ENCODE peak calls at places on chromosomes 7 and 10, in nine cellular contexts. V, C, P, Q, F, Z, E, N and D are unnamed samples.

GRCh38 chr7:101970047-101970585 is 152.7 kb downstream of the CUX1 start:
- DNase-seq in V (no peak), C (no peak), P (no peak), Q (no peak), F (no peak), Z (no peak), E (no peak), N (no peak), D (no peak)

GRCh38 chr10:17607603-17608332 is 9.4 kb downstream of the HACD1 start:
- DNase-seq in V (peak; percentile 42), C (peak; percentile 76), P (peak; percentile 73), Q (no peak), F (no peak), Z (no peak), E (peak; percentile 10), N (peak; percentile 30), D (no peak)

GRCh38 chr10:47207894-47208469 is 92.0 kb upstream of the GDF10 start:
- DNase-seq in V (no peak), C (no peak), P (no peak), Q (no peak), F (no peak), Z (no peak), E (no peak), N (no peak), D (no peak)

GRCh38 chr7:105228555-105228954 is 160.2 kb downstream of the SRPK2 start:
- DNase-seq in V (no peak), C (no peak), P (no peak), Q (no peak), F (no peak), Z (no peak), E (no peak), N (no peak), D (no peak)

GRCh38 chr7:63925626-63926460 is 72.8 kb upstream of the ZNF722 start:
- DNase-seq in V (peak; percentile 96), C (peak; percentile 16), P (peak; percentile 63), Q (peak; percentile 97), F (peak; percentile 94), Z (peak; percentile 80), E (peak; percentile 83), N (peak; percentile 83), D (peak; percentile 60)

GRCh38 chr10:83214178-83214577 is 925.1 kb upstream of the GHITM start:
- DNase-seq in V (no peak), C (no peak), P (no peak), Q (no peak), F (no peak), Z (no peak), E (no peak), N (no peak), D (no peak)

GRCh38 chr10:3220853-3221252 is 48.3 kb upstream of the PITRM1 start:
- DNase-seq in V (no peak), C (peak; percentile 49), P (peak; percentile 86), Q (no peak), F (no peak), Z (no peak), E (no peak), N (no peak), D (no peak)

GRCh38 chr7:151394076-151395035 is 15.5 kb downstream of the WDR86 start:
- DNase-seq in V (no peak), C (no peak), P (no peak), Q (no peak), F (no peak), Z (no peak), E (no peak), N (no peak), D (no peak)

GRCh38 chr10:16843252-16843870 is 26.1 kb upstream of the RSU1 start:
- DNase-seq in V (peak; percentile 17), C (peak; percentile 89), P (peak; percentile 89), Q (no peak), F (no peak), Z (no peak), E (no peak), N (peak; percentile 23), D (no peak)

GRCh38 chr7:29469984-29470557 is 93.6 kb upstream of the PRR15 start:
- DNase-seq in V (no peak), C (no peak), P (no peak), Q (no peak), F (peak; percentile 17), Z (no peak), E (no peak), N (no peak), D (no peak)

GRCh38 chr7:103879411-103879810 is 110.0 kb downstream of the RELN start:
- DNase-seq in V (no peak), C (no peak), P (no peak), Q (no peak), F (no peak), Z (no peak), E (no peak), N (no peak), D (no peak)

GRCh38 chr7:103880201-103880600 is 109.3 kb downstream of the RELN start:
- DNase-seq in V (no peak), C (no peak), P (no peak), Q (no peak), F (no peak), Z (no peak), E (no peak), N (no peak), D (no peak)

DNA sequence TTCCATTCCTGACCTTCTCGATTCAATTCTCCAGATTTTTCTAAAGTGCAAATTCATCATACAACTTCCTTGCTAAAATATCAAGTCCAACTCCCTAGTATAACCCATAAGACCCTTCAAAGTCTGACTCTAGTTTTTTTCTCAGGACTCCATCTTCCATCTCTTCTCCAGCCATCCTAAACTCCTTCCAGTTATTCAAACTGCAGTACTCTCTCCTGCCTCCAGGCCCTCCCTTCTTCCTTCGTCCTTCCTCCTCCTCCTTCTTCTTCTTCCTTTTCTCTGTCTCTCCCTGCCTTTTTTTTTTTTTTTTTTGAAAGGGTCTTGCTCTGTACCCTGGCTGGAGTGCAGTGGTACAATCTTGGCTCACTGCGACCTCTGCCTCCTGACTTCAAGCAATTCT is 111.9 kb downstream of the RELN start:
- DNase-seq in V (no peak), C (no peak), P (no peak), Q (no peak), F (no peak), Z (no peak), E (no peak), N (no peak), D (no peak)
- TF ChIP-seq CTCF in V (no peak), C (no peak), P (peak; percentile 10), Q (no peak), F (no peak), Z (no peak), E (no peak), N (no peak), D (no peak)

GRCh38 chr7:44847509-44847919 is 373 bp downstream of the H2AZ2 start:
- DNase-seq in V (peak; percentile 87), C (peak; percentile 88), P (peak; percentile 78), Q (peak; percentile 92), F (peak; percentile 90), Z (peak; percentile 85), E (peak; percentile 80), N (peak; percentile 73), D (peak; percentile 74)
- TF ChIP-seq CTCF in V (peak; percentile 87), C (peak; percentile 52), P (no peak), Q (peak; percentile 95), F (peak; percentile 72), Z (peak; percentile 72), E (peak; percentile 68), N (peak; percentile 99), D (peak; percentile 22)

DNA sequence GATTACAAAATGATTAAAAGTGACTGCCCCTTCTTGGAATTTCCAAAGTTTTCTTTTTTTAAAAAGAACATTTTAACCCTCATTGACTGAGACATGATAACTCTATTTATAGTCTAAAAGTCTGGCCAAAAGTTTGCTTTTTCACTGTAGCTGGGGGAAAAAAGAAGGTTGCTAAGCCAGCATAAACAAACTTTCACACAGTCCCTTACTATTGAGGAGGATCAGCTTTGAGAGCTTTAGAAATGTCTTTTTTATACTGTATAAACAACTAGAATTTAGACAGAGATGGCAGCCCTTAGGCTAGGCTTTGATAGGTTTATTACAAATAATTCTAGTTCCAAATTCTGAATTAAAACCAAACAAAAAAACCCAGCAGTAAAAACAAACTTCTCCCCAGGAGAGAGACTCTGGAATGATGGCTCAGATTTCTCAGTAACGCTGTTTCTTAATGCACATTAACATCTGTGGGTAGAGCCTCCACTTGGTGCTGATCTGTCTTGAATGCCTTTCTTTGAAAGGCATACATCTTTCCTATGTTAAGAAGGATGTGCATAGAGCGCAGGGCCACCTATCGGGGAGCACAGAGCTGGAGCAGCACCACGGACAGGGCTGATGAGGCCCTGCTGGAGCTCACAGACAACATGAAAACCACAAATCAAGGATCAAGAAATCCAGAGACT is 100.9 kb upstream of the PDLIM1 start:
- DNase-seq in V (no peak), C (peak; percentile 63), P (peak; percentile 39), Q (no peak), F (no peak), Z (no peak), E (no peak), N (no peak), D (no peak)
- TF ChIP-seq CTCF in V (no peak), C (peak; percentile 38), P (peak; percentile 15), Q (no peak), F (no peak), Z (no peak), E (no peak), N (no peak), D (no peak)

GRCh38 chr7:25669954-25670841 is 441.9 kb upstream of the NPVF start:
- DNase-seq in V (no peak), C (peak; percentile 3), P (peak; percentile 18), Q (peak; percentile 57), F (no peak), Z (no peak), E (no peak), N (peak; percentile 72), D (no peak)

GRCh38 chr7:25669300-25669781 is 441.1 kb upstream of the NPVF start:
- DNase-seq in V (no peak), C (no peak), P (no peak), Q (no peak), F (no peak), Z (no peak), E (no peak), N (no peak), D (no peak)

GRCh38 chr7:25671087-25671486 is 442.8 kb upstream of the NPVF start:
- DNase-seq in V (no peak), C (no peak), P (no peak), Q (no peak), F (no peak), Z (no peak), E (no peak), N (no peak), D (no peak)

GRCh38 chr7:25675789-25676474 is 447.6 kb upstream of the NPVF start:
- DNase-seq in V (no peak), C (no peak), P (no peak), Q (peak; percentile 47), F (no peak), Z (no peak), E (no peak), N (no peak), D (no peak)

GRCh38 chr7:25672476-25672875 is 444.2 kb upstream of the NPVF start:
- DNase-seq in V (no peak), C (no peak), P (no peak), Q (no peak), F (no peak), Z (no peak), E (no peak), N (no peak), D (no peak)
- TF ChIP-seq CTCF in V (no peak), C (no peak), P (no peak), Q (no peak), F (no peak), Z (no peak), E (no peak), N (no peak), D (no peak)

DNA sequence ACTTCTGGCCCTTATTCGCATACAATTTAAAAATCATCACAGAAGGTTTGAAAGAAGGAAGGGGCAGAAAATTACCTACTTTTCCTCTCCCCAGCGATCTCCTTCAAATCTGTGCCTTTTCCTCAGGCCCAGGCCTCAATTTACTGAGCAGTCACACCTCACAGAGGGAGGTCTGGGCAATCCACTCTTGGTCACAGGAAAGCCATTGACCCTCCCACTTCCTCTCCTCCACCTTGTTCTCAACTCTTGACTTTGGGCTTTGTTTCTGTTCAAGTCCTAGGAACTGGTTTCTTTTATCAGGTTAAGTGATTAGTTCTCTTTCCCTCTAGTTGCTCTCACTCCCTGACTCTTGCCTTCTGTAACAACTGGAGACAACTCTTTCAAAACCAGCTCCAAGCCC is 37.0 kb upstream of the ATRNL1 start:
- DNase-seq in V (no peak), C (no peak), P (no peak), Q (no peak), F (no peak), Z (no peak), E (no peak), N (no peak), D (no peak)
- TF ChIP-seq CTCF in V (no peak), C (no peak), P (no peak), Q (no peak), F (no peak), Z (no peak), E (no peak), N (no peak), D (no peak)